ENCODE peak calls at places on chromosome 2, in five cellular contexts. P, S, T, O and H are unnamed samples.

GRCh38 chr2:151478011-151478410 is 68.3 kb downstream of the RIF1 start:
- DNase-seq in P (peak; percentile 54), S (no peak), T (no peak), O (peak; percentile 48), H (no peak)

GRCh38 chr2:119489232-119489952 is 34.9 kb downstream of the SCTR start:
- DNase-seq in P (no peak), S (no peak), T (no peak), O (no peak), H (peak; percentile 40)

GRCh38 chr2:142940606-142941223 is 63.3 kb downstream of the KYNU start:
- DNase-seq in P (no peak), S (peak; percentile 2), T (no peak), O (no peak), H (no peak)

GRCh38 chr2:85861180-85861579 is 27.6 kb downstream of the ST3GAL5 start:
- DNase-seq in P (no peak), S (no peak), T (no peak), O (no peak), H (no peak)

GRCh38 chr2:113118263-113118657 is 9.1 kb upstream of the IL1RN start:
- DNase-seq in P (peak; percentile 10), S (no peak), T (no peak), O (no peak), H (no peak)

GRCh38 chr2:132439703-132440398 is 23.2 kb downstream of the GPR39 start:
- DNase-seq in P (peak; percentile 87), S (peak; percentile 19), T (no peak), O (peak; percentile 64), H (no peak)

GRCh38 chr2:222052934-222053367 is 245.8 kb downstream of the PAX3 start:
- DNase-seq in P (peak; percentile 17), S (peak; percentile 93), T (no peak), O (no peak), H (peak; percentile 91)

GRCh38 chr2:201523506-201523905 is 72.0 kb downstream of the STRADB start:
- DNase-seq in P (no peak), S (no peak), T (no peak), O (peak; percentile 31), H (no peak)

GRCh38 chr2:207088276-207088675 is 77.5 kb downstream of the KLF7 start:
- DNase-seq in P (no peak), S (no peak), T (no peak), O (no peak), H (no peak)

GRCh38 chr2:158676696-158677095 is 118.4 kb upstream of the DAPL1 start:
- DNase-seq in P (no peak), S (no peak), T (no peak), O (no peak), H (no peak)

GRCh38 chr2:54566896-54567295 is 110.8 kb downstream of the SPTBN1 start:
- DNase-seq in P (no peak), S (no peak), T (no peak), O (no peak), H (no peak)
- H3K4me1 ChIP-seq in P (peaks cover 38% of the 10 kb centered on the region), S (peaks cover 34% of the 10 kb centered on the region), T (peaks cover 12% of the 10 kb centered on the region), O (peaks cover 32% of the 10 kb centered on the region), H (peaks cover 17% of the 10 kb centered on the region)

GRCh38 chr2:118255771-118256372 is 167.6 kb downstream of the INSIG2 start:
- DNase-seq in P (no peak), S (peak; percentile 88), T (no peak), O (no peak), H (peak; percentile 69)

GRCh38 chr2:118254117-118254516 is 165.8 kb downstream of the INSIG2 start:
- DNase-seq in P (no peak), S (no peak), T (no peak), O (no peak), H (peak; percentile 32)

GRCh38 chr2:118255301-118255700 is 167.0 kb downstream of the INSIG2 start:
- DNase-seq in P (no peak), S (no peak), T (no peak), O (no peak), H (peak; percentile 66)

DNA sequence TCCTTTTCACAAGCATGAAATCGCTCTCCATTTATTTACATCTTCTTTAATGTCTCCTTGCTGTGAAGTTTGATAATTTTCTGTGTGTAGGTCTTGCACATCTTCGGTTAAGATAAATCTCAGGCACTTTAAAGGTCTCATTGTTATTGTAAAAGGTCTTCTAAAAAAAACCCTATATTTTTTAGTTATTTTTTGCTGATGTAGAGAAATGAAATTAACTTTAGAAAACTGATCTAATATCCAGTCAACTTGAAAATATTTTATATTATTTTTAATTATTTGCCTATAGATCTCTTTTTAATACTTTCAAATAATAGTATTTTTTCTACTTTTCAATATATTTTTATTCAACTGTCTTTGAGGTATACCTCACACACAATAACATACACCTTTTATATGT is 169.4 kb downstream of the INSIG2 start:
- DNase-seq in P (no peak), S (no peak), T (no peak), O (no peak), H (no peak)
- H3K9ac ChIP-seq in P (no peak overlapping the region), S (no peak overlapping the region), T (no peak overlapping the region), O (no peak overlapping the region), H (no peak overlapping the region)

GRCh38 chr2:216498418-216499413 is at the start of gene RPL37A:
- DNase-seq in P (peak; percentile 94), S (peak; percentile 97), T (peak; percentile 98), O (peak; percentile 97), H (peak; percentile 96)

GRCh38 chr2:216497382-216497781 is 1.3 kb upstream of the RPL37A start:
- DNase-seq in P (no peak), S (no peak), T (no peak), O (no peak), H (no peak)

GRCh38 chr2:216499641-216500218 is 1.1 kb downstream of the RPL37A start:
- DNase-seq in P (no peak), S (peak; percentile 26), T (no peak), O (peak; percentile 41), H (no peak)

GRCh38 chr2:216495656-216496055 is 3.0 kb upstream of the RPL37A start:
- DNase-seq in P (no peak), S (no peak), T (no peak), O (peak; percentile 73), H (no peak)

GRCh38 chr2:216497808-216498366 is 757 bp upstream of the RPL37A start:
- DNase-seq in P (no peak), S (no peak), T (peak; percentile 60), O (peak; percentile 44), H (no peak)
- H3K4me3 ChIP-seq in P (peak overlapping the region; percentile 83), S (peak overlapping the region; percentile 87), T (peak overlapping the region; percentile 88), O (peak overlapping the region; percentile 97), H (peak overlapping the region; percentile 99)

GRCh38 chr2:120915670-120916069 is 180.0 kb downstream of the GLI2 start:
- DNase-seq in P (no peak), S (no peak), T (no peak), O (peak; percentile 9), H (no peak)

GRCh38 chr2:120914839-120915521 is 179.3 kb downstream of the GLI2 start:
- DNase-seq in P (peak; percentile 83), S (no peak), T (no peak), O (peak; percentile 95), H (peak; percentile 59)

GRCh38 chr2:120917876-120918275 is 182.2 kb downstream of the GLI2 start:
- DNase-seq in P (no peak), S (no peak), T (no peak), O (peak; percentile 17), H (no peak)

GRCh38 chr2:120913972-120914838 is 178.5 kb downstream of the GLI2 start:
- DNase-seq in P (no peak), S (no peak), T (no peak), O (peak; percentile 3), H (no peak)

GRCh38 chr2:120916446-120916845 is 180.8 kb downstream of the GLI2 start:
- DNase-seq in P (no peak), S (no peak), T (no peak), O (no peak), H (no peak)
- H3K4me1 ChIP-seq in P (peaks cover 44% of the 10 kb centered on the region), S (peaks cover 24% of the 10 kb centered on the region), T (no peaks in the 10 kb centered on the region), O (peaks cover 72% of the 10 kb centered on the region), H (no peaks in the 10 kb centered on the region)

GRCh38 chr2:23563151-23563550 is 178.2 kb downstream of the KLHL29 start:
- DNase-seq in P (no peak), S (no peak), T (no peak), O (no peak), H (no peak)

GRCh38 chr2:23565814-23566213 is 180.8 kb downstream of the KLHL29 start:
- DNase-seq in P (no peak), S (no peak), T (no peak), O (peak; percentile 46), H (no peak)

GRCh38 chr2:23565374-23565773 is 180.4 kb downstream of the KLHL29 start:
- DNase-seq in P (no peak), S (no peak), T (no peak), O (no peak), H (no peak)

GRCh38 chr2:23563673-23564617 is 179.0 kb downstream of the KLHL29 start:
- DNase-seq in P (no peak), S (peak; percentile 67), T (no peak), O (peak; percentile 79), H (no peak)

GRCh38 chr2:23564618-23564967 is 179.6 kb downstream of the KLHL29 start:
- DNase-seq in P (no peak), S (no peak), T (no peak), O (peak; percentile 23), H (no peak)
- H3K9ac ChIP-seq in P (no peak overlapping the region), S (no peak overlapping the region), T (no peak overlapping the region), O (no peak overlapping the region), H (no peak overlapping the region)